ENCODE peak calls at places on chromosomes 4 and X, in seven cellular contexts. One of them, this sample, is unnamed.

GRCh38 chr4:72205831-72206230 is 174.0 kb downstream of the NPFFR2 start:
- DNase-seq in tibial nerve: no peak
- DNase-seq in cardiac muscle cell: no peak
- DNase-seq in A673: no peak
- DNase-seq in lung: no peak
- DNase-seq in upper lobe of right lung: no peak
- DNase-seq in AG04450: no peak
- DNase-seq in this sample: no peak

GRCh38 chr4:1192091-1192492 is 19.7 kb upstream of the SPON2 start:
- DNase-seq in A673: peak
- DNase-seq in AG04450: peak
- DNase-seq in cardiac muscle cell: no peak
- DNase-seq in tibial nerve: peak
- DNase-seq in lung: peak
- DNase-seq in upper lobe of right lung: peak
- DNase-seq in this sample: no peak

GRCh38 chrX:71622347-71623104 is 4.2 kb upstream of the CXCR3 start:
- DNase-seq in tibial nerve: peak
- DNase-seq in upper lobe of right lung: peak
- DNase-seq in cardiac muscle cell: peak
- DNase-seq in AG04450: peak
- DNase-seq in lung: peak
- DNase-seq in A673: peak
- DNase-seq in this sample: peak

GRCh38 chr4:183987987-183988392 is 82.9 kb downstream of the STOX2 start:
- DNase-seq in tibial nerve: peak
- DNase-seq in AG04450: peak
- DNase-seq in upper lobe of right lung: no peak
- DNase-seq in lung: peak
- DNase-seq in A673: peak
- DNase-seq in cardiac muscle cell: peak
- DNase-seq in this sample: no peak

GRCh38 chr4:123740236-123740635 is 343.6 kb downstream of the SPRY1 start:
- DNase-seq in A673: peak
- DNase-seq in upper lobe of right lung: no peak
- DNase-seq in tibial nerve: no peak
- DNase-seq in AG04450: no peak
- DNase-seq in cardiac muscle cell: no peak
- DNase-seq in lung: no peak
- DNase-seq in this sample: no peak

GRCh38 chrX:13716905-13717304 is 17.5 kb downstream of the TRAPPC2 start:
- DNase-seq in cardiac muscle cell: no peak
- DNase-seq in AG04450: no peak
- DNase-seq in lung: no peak
- DNase-seq in A673: no peak
- DNase-seq in upper lobe of right lung: no peak
- DNase-seq in tibial nerve: no peak
- DNase-seq in this sample: peak

GRCh38 chr4:87193958-87194675 is 26.3 kb downstream of the KLHL8 start:
- DNase-seq in tibial nerve: no peak
- DNase-seq in A673: peak
- DNase-seq in lung: no peak
- DNase-seq in AG04450: no peak
- DNase-seq in upper lobe of right lung: no peak
- DNase-seq in cardiac muscle cell: no peak
- DNase-seq in this sample: no peak

GRCh38 chr4:143282170-143282760 is 54.4 kb upstream of the GAB1 start:
- DNase-seq in AG04450: no peak
- DNase-seq in upper lobe of right lung: no peak
- DNase-seq in A673: no peak
- DNase-seq in lung: no peak
- DNase-seq in tibial nerve: peak
- DNase-seq in cardiac muscle cell: no peak
- DNase-seq in this sample: no peak

DNA sequence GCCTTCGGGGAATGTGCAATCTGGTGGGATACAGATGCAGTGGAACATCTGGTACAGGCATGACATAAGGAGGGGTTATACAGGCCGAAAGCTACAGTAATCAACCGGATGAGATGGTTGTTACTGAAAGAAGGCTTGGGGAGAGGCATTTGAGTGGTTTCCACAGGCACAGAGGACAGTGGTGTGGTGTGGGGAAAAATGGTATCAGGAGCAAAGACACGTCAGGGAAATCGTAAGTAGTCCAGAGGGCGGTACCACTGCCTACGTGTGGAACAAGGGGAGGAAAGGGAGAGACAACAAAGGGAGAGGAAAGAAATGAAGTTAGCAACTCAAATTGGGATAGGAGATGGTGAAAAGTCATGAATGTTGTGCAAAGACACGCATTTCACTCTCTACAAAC is 3.0 kb downstream of the PDLIM3 start:
- DNase-seq in A673: no peak
- DNase-seq in lung: no peak
- DNase-seq in upper lobe of right lung: no peak
- DNase-seq in AG04450: no peak
- DNase-seq in cardiac muscle cell: no peak
- DNase-seq in tibial nerve: no peak
- DNase-seq in this sample: no peak
- H3K4me3 ChIP-seq in A673: no peak
- H3K4me3 ChIP-seq in lung: no peak
- H3K4me3 ChIP-seq in upper lobe of right lung: peak
- H3K4me3 ChIP-seq in AG04450: no peak
- H3K4me3 ChIP-seq in cardiac muscle cell: no peak
- H3K4me3 ChIP-seq in tibial nerve: no peak
- H3K4me3 ChIP-seq in this sample: no peak

GRCh38 chr4:152657657-152658056 is 22.1 kb downstream of the TMEM154 start:
- DNase-seq in cardiac muscle cell: no peak
- DNase-seq in A673: no peak
- DNase-seq in lung: no peak
- DNase-seq in AG04450: no peak
- DNase-seq in upper lobe of right lung: no peak
- DNase-seq in tibial nerve: no peak
- DNase-seq in this sample: no peak

GRCh38 chr4:152660526-152660925 is 19.3 kb downstream of the TMEM154 start:
- DNase-seq in A673: no peak
- DNase-seq in cardiac muscle cell: no peak
- DNase-seq in AG04450: no peak
- DNase-seq in tibial nerve: no peak
- DNase-seq in lung: no peak
- DNase-seq in upper lobe of right lung: no peak
- DNase-seq in this sample: no peak

GRCh38 chr4:152661649-152662048 is 18.1 kb downstream of the TMEM154 start:
- DNase-seq in tibial nerve: no peak
- DNase-seq in upper lobe of right lung: no peak
- DNase-seq in cardiac muscle cell: no peak
- DNase-seq in A673: no peak
- DNase-seq in AG04450: no peak
- DNase-seq in lung: no peak
- DNase-seq in this sample: no peak

GRCh38 chr4:152663203-152664066 is 16.4 kb downstream of the TMEM154 start:
- DNase-seq in cardiac muscle cell: no peak
- DNase-seq in A673: no peak
- DNase-seq in AG04450: no peak
- DNase-seq in lung: no peak
- DNase-seq in tibial nerve: no peak
- DNase-seq in upper lobe of right lung: no peak
- DNase-seq in this sample: peak

DNA sequence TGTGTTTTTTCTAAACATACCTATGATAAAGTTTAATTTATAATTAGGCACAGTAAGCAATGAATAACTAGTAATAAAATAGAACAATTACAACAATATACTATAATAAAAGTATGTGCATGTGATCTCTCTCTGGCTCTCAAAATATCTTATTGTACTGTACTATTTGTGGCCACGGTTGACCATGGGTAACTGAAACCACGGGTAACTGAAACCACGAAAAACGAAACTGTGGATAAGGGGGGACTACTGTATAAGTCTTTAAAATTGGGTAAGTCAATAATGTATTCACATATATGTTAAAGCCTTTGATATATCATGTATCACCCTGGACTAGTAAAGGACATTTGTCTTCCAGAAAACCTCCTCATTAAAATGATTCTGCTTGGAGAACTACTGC is 20.0 kb downstream of the TMEM154 start:
- DNase-seq in A673: no peak
- DNase-seq in upper lobe of right lung: no peak
- DNase-seq in AG04450: no peak
- DNase-seq in lung: no peak
- DNase-seq in cardiac muscle cell: no peak
- DNase-seq in tibial nerve: no peak
- DNase-seq in this sample: peak
- H3K27ac ChIP-seq in A673: no peak
- H3K27ac ChIP-seq in upper lobe of right lung: no peak
- H3K27ac ChIP-seq in AG04450: no peak
- H3K27ac ChIP-seq in lung: no peak
- H3K27ac ChIP-seq in cardiac muscle cell: no peak
- H3K27ac ChIP-seq in tibial nerve: no peak
- H3K27ac ChIP-seq in this sample: peak

GRCh38 chr4:168880087-168880675 is 129.9 kb downstream of the CBR4 start:
- DNase-seq in cardiac muscle cell: no peak
- DNase-seq in lung: no peak
- DNase-seq in tibial nerve: no peak
- DNase-seq in upper lobe of right lung: no peak
- DNase-seq in AG04450: no peak
- DNase-seq in A673: no peak
- DNase-seq in this sample: no peak

GRCh38 chr4:168880811-168881595 is 129.1 kb downstream of the CBR4 start:
- DNase-seq in AG04450: no peak
- DNase-seq in cardiac muscle cell: no peak
- DNase-seq in tibial nerve: no peak
- DNase-seq in upper lobe of right lung: no peak
- DNase-seq in A673: no peak
- DNase-seq in lung: no peak
- DNase-seq in this sample: no peak

GRCh38 chr4:168877779-168878491 is 132.1 kb downstream of the CBR4 start:
- DNase-seq in AG04450: no peak
- DNase-seq in lung: peak
- DNase-seq in tibial nerve: peak
- DNase-seq in A673: peak
- DNase-seq in cardiac muscle cell: no peak
- DNase-seq in upper lobe of right lung: peak
- DNase-seq in this sample: no peak

GRCh38 chr4:168877407-168877778 is 132.7 kb downstream of the CBR4 start:
- DNase-seq in upper lobe of right lung: no peak
- DNase-seq in cardiac muscle cell: no peak
- DNase-seq in A673: no peak
- DNase-seq in lung: no peak
- DNase-seq in tibial nerve: peak
- DNase-seq in AG04450: no peak
- DNase-seq in this sample: no peak

GRCh38 chr4:168879178-168879577 is 130.9 kb downstream of the CBR4 start:
- DNase-seq in AG04450: no peak
- DNase-seq in upper lobe of right lung: no peak
- DNase-seq in lung: no peak
- DNase-seq in tibial nerve: no peak
- DNase-seq in cardiac muscle cell: no peak
- DNase-seq in A673: no peak
- DNase-seq in this sample: no peak
- H3K4me3 ChIP-seq in AG04450: no peak
- H3K4me3 ChIP-seq in upper lobe of right lung: no peak
- H3K4me3 ChIP-seq in lung: no peak
- H3K4me3 ChIP-seq in tibial nerve: no peak
- H3K4me3 ChIP-seq in cardiac muscle cell: no peak
- H3K4me3 ChIP-seq in A673: no peak
- H3K4me3 ChIP-seq in this sample: no peak

DNA sequence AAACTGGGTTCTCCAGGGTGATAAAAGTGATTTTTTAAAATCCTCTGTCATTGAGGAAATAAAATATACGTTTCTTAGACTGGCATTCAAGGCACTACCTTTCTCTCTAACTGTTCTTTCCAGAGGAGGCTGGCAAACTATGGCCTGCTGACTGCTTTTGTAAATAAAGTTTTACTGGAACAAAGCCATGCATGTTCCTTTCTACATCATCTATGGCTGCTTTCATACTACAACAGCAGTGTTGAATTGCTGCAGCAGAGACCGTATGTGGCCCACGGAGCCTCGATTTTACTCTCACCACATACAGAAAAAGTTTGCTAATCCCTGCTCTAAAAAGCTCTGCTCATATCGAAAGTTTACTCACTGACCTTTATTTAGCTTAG is 20.2 kb downstream of the SETD7 start:
- DNase-seq in cardiac muscle cell: no peak
- DNase-seq in lung: no peak
- DNase-seq in tibial nerve: no peak
- DNase-seq in A673: no peak
- DNase-seq in upper lobe of right lung: no peak
- DNase-seq in AG04450: no peak
- DNase-seq in this sample: no peak
- H3K27ac ChIP-seq in cardiac muscle cell: no peak
- H3K27ac ChIP-seq in lung: no peak
- H3K27ac ChIP-seq in tibial nerve: peak
- H3K27ac ChIP-seq in A673: peak
- H3K27ac ChIP-seq in upper lobe of right lung: no peak
- H3K27ac ChIP-seq in AG04450: no peak
- H3K27ac ChIP-seq in this sample: no peak

GRCh38 chr4:84965558-84966381 is 720 bp downstream of the WDFY3 start:
- DNase-seq in tibial nerve: no peak
- DNase-seq in cardiac muscle cell: peak
- DNase-seq in upper lobe of right lung: peak
- DNase-seq in lung: peak
- DNase-seq in AG04450: no peak
- DNase-seq in A673: peak
- DNase-seq in this sample: no peak
- H3K4me3 ChIP-seq in tibial nerve: peak
- H3K4me3 ChIP-seq in cardiac muscle cell: peak
- H3K4me3 ChIP-seq in upper lobe of right lung: peak
- H3K4me3 ChIP-seq in lung: peak
- H3K4me3 ChIP-seq in AG04450: peak
- H3K4me3 ChIP-seq in A673: peak
- H3K4me3 ChIP-seq in this sample: peak

GRCh38 chr4:152364883-152365282 is 171.0 kb downstream of the FBXW7 start:
- DNase-seq in tibial nerve: no peak
- DNase-seq in AG04450: no peak
- DNase-seq in upper lobe of right lung: no peak
- DNase-seq in A673: no peak
- DNase-seq in lung: no peak
- DNase-seq in cardiac muscle cell: no peak
- DNase-seq in this sample: no peak
- H3K27ac ChIP-seq in tibial nerve: no peak
- H3K27ac ChIP-seq in AG04450: no peak
- H3K27ac ChIP-seq in upper lobe of right lung: no peak
- H3K27ac ChIP-seq in A673: no peak
- H3K27ac ChIP-seq in lung: no peak
- H3K27ac ChIP-seq in cardiac muscle cell: no peak
- H3K27ac ChIP-seq in this sample: no peak

This sample was measured in MM.1S.